ENCODE peak calls at places on chromosomes 11 and 22, in six cellular contexts. C is CD8-positive, alpha-beta T cell; G is activated effector memory CD4-positive, alpha-beta T cell treated with Interleukin-2 at 50 U/mL for 16 hours; V is DMS 273 treated with DMSO at 0.1 percent for 48 hours; N is ecto neural progenitor cell; Z is activated CD8-positive, alpha-beta memory T cell treated with anti-CD3 and anti-CD28 coated beads for 48 hours. W is an unnamed sample.

GRCh38 chr11:66820921-66821320 is 22.3 kb upstream of the RCE1 start:
- DNase-seq in C (no peak), G (no peak), V (no peak), N (no peak), Z (no peak), W (no peak)

GRCh38 chr11:19955660-19956059 is 204.6 kb downstream of the DBX1 start:
- DNase-seq in C (no peak), G (no peak), V (no peak), N (no peak), Z (no peak), W (no peak)

GRCh38 chr11:109309153-109309552 is 112.8 kb upstream of the C11orf87 start:
- DNase-seq in C (no peak), G (no peak), V (no peak), N (no peak), Z (no peak), W (no peak)

GRCh38 chr11:69947772-69948255 is 128.6 kb upstream of the FGF3 start:
- DNase-seq in C (no peak), G (no peak), V (no peak), N (no peak), Z (no peak), W (no peak)

GRCh38 chr11:70483077-70483861 is 84.9 kb downstream of the CTTN start:
- DNase-seq in C (no peak), G (no peak), V (no peak), N (no peak), Z (no peak), W (no peak)

GRCh38 chr22:39466228-39467006 is 9.6 kb downstream of the MGAT3 start:
- DNase-seq in C (no peak), G (no peak), V (no peak), N (no peak), Z (no peak), W (no peak)

GRCh38 chr11:30789270-30789669 is 203.1 kb upstream of the MPPED2 start:
- DNase-seq in C (no peak), G (no peak), V (no peak), N (no peak), Z (no peak), W (no peak)

GRCh38 chr22:28043269-28043668 is 124.2 kb upstream of the PITPNB start:
- DNase-seq in C (no peak), G (no peak), V (no peak), N (no peak), Z (no peak), W (no peak)

GRCh38 chr11:130434521-130435223 is 6.3 kb upstream of the ADAMTS8 start:
- DNase-seq in C (peak; percentile 51), G (peak; percentile 49), V (peak; percentile 33), N (peak; percentile 77), Z (peak; percentile 34), W (peak; percentile 63)

GRCh38 chr22:19783531-19784395 is 23.2 kb downstream of the TBX1 start:
- DNase-seq in C (no peak), G (no peak), V (no peak), N (no peak), Z (no peak), W (no peak)

GRCh38 chr11:78037056-78037455 is 14.0 kb upstream of the KCTD14 start:
- DNase-seq in C (no peak), G (no peak), V (no peak), N (no peak), Z (no peak), W (peak; percentile 58)

GRCh38 chr11:93054881-93055280 is 85.4 kb downstream of the MTNR1B start:
- DNase-seq in C (no peak), G (no peak), V (no peak), N (no peak), Z (peak; percentile 9), W (peak; percentile 18)

W was measured in HepG2.